ENCODE peak calls at places on chromosomes 16 and 17, in four cellular contexts. O, X, R and C are unnamed samples.

GRCh38 chr17:57810740-57811632 is 38.9 kb downstream of the MRPS23 start:
- DNase-seq in O (no peak), X (peak), R (no peak), C (no peak)

GRCh38 chr17:72432143-72432604 is 311.4 kb downstream of the SOX9 start:
- DNase-seq in O (no peak), X (peak), R (peak), C (no peak)

GRCh38 chr17:2892305-2892971 is 96.2 kb downstream of the RAP1GAP2 start:
- DNase-seq in O (no peak), X (peak), R (peak), C (peak)

GRCh38 chr17:60077672-60078519 is 825 bp downstream of the HEATR6 start:
- DNase-seq in O (no peak), X (no peak), R (peak), C (no peak)

GRCh38 chr16:1057252-1057932 is 15.2 kb upstream of the SSTR5 start:
- DNase-seq in O (no peak), X (no peak), R (no peak), C (peak)

GRCh38 chr17:7046127-7046724 is 2.3 kb upstream of the SLC16A11 start:
- DNase-seq in O (no peak), X (no peak), R (peak), C (peak)

GRCh38 chr17:28983286-28984240 is 22.3 kb downstream of the SEZ6 start:
- DNase-seq in O (no peak), X (peak), R (no peak), C (peak)

GRCh38 chr17:7767425-7768021 is 50.0 kb downstream of the DNAH2 start:
- DNase-seq in O (no peak), X (peak), R (peak), C (peak)

GRCh38 chr17:74393323-74393942 is 26.1 kb downstream of the GPR142 start:
- DNase-seq in O (no peak), X (no peak), R (no peak), C (no peak)

GRCh38 chr17:71926746-71927398 is 193.9 kb upstream of the SOX9 start:
- DNase-seq in O (no peak), X (no peak), R (no peak), C (no peak)

GRCh38 chr17:65449495-65449894 is 112.0 kb downstream of the AXIN2 start:
- DNase-seq in O (no peak), X (no peak), R (no peak), C (no peak)

GRCh38 chr16:71311553-71312158 is 22.5 kb upstream of the CMTR2 start:
- DNase-seq in O (peak), X (peak), R (peak), C (peak)

GRCh38 chr17:28547623-28548416 is 4.6 kb downstream of the UNC119 start:
- DNase-seq in O (peak), X (peak), R (peak), C (peak)

GRCh38 chr17:14428640-14429029 is 127.8 kb downstream of the HS3ST3B1 start:
- DNase-seq in O (no peak), X (no peak), R (no peak), C (no peak)

GRCh38 chr16:30173054-30173453 is 10.3 kb upstream of the CORO1A start:
- DNase-seq in O (no peak), X (no peak), R (no peak), C (no peak)

GRCh38 chr16:48720266-48720665 is 110.3 kb upstream of the N4BP1 start:
- DNase-seq in O (peak), X (peak), R (no peak), C (peak)

GRCh38 chr17:82767041-82767754 is 15.3 kb downstream of the TBCD start:
- DNase-seq in O (no peak), X (peak), R (peak), C (peak)

GRCh38 chr17:15106540-15106939 is 158.6 kb downstream of the PMP22 start:
- DNase-seq in O (no peak), X (peak), R (no peak), C (peak)

GRCh38 chr17:60423865-60424264 is 1.6 kb downstream of the CHCT1 start:
- DNase-seq in O (no peak), X (no peak), R (no peak), C (no peak)

GRCh38 chr16:88703486-88704309 is 2.5 kb downstream of the RNF166 start:
- DNase-seq in O (no peak), X (no peak), R (no peak), C (no peak)

GRCh38 chr17:73360961-73361761 is 49.4 kb upstream of the CDC42EP4 start:
- DNase-seq in O (peak), X (no peak), R (no peak), C (peak)

GRCh38 chr17:3892095-3892998 is 506 bp downstream of the CAMKK1 start:
- DNase-seq in O (peak), X (peak), R (peak), C (peak)

GRCh38 chr16:19389246-19389645 is 28.4 kb upstream of the TMC5 start:
- DNase-seq in O (peak), X (no peak), R (no peak), C (peak)

GRCh38 chr17:19713901-19714361 is 2.5 kb downstream of the SLC47A2 start:
- DNase-seq in O (no peak), X (no peak), R (no peak), C (no peak)

GRCh38 chr17:58337600-58338453 is 9.2 kb upstream of the TSPOAP1 start:
- DNase-seq in O (no peak), X (peak), R (peak), C (peak)

GRCh38 chr16:34803683-34804416 is 1344.4 kb downstream of the TP53TG3F start:
- DNase-seq in O (no peak), X (no peak), R (no peak), C (no peak)

GRCh38 chr17:45639297-45639849 is 144.7 kb upstream of the CRHR1 start:
- DNase-seq in O (no peak), X (no peak), R (no peak), C (no peak)

GRCh38 chr17:73430848-73431247 is 119.0 kb upstream of the CDC42EP4 start:
- DNase-seq in O (no peak), X (no peak), R (peak), C (no peak)

GRCh38 chr17:13594762-13595697 is 6.7 kb downstream of the HS3ST3A1 start:
- DNase-seq in O (peak), X (peak), R (peak), C (peak)

GRCh38 chr17:21418446-21419298 is 42.5 kb downstream of the KCNJ12 start:
- DNase-seq in O (no peak), X (no peak), R (no peak), C (no peak)

GRCh38 chr16:87203060-87203656 is 114.0 kb downstream of the C16orf95 start:
- DNase-seq in O (peak), X (peak), R (peak), C (peak)

GRCh38 chr17:4319221-4319620 is 47.3 kb downstream of the UBE2G1 start:
- DNase-seq in O (no peak), X (no peak), R (no peak), C (no peak)

GRCh38 chr17:68527314-68527713 is 15.1 kb downstream of the PRKAR1A start:
- DNase-seq in O (no peak), X (no peak), R (no peak), C (no peak)

GRCh38 chr17:45332505-45332904 is 15.7 kb upstream of the MAP3K14 start:
- DNase-seq in O (no peak), X (no peak), R (no peak), C (no peak)

DNA sequence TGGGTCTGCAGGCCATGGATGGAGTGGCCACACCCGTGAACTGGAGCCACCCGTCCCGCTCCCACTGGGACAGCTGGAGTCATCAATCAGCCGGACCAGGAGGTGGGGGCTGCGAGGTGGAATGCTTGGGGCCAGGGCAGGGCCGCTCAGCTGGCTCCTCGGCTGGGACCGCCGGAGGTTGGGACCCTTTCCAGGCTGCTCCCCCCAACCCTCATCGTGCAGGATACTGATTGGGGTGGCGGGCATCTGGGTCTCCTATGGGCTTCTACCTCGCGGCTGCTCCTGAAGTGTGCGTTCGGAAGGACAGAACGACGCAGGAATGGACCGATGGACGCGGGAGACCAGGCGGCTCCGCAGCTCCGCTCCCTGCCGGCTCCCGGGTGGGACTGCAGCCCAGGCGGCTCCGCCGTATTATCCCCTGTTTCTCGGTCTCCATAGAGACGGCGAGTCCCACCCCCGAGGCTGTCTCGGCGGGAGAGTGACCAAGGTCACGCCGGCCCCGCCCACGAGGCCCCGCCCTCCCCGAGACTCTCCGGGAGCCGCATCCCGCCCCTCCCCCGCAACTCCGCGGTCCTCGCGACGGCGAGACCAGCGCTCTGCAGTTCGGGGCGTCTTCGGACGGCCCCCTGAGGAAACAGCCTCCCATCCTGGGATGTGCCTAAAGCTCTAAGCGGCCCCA is at the start of gene TPPP3:
- DNase-seq in O (peak), X (peak), R (peak), C (peak)
- H3K18ac ChIP-seq in O (peak), X (peak), R (peak), C (no peak)

GRCh38 chr16:10039220-10040096 is 142.8 kb downstream of the GRIN2A start:
- DNase-seq in O (peak), X (no peak), R (peak), C (peak)
- H4K8ac ChIP-seq in O (no peak), X (no peak), R (peak), C (no peak)

GRCh38 chr17:40317880-40318834 is 9.2 kb downstream of the RARA start:
- DNase-seq in O (peak), X (peak), R (peak), C (peak)
- H3K18ac ChIP-seq in O (peak), X (peak), R (peak), C (peak)

GRCh38 chr17:37847811-37848331 is 76.3 kb upstream of the TBC1D3K start:
- DNase-seq in O (no peak), X (no peak), R (peak), C (no peak)
- H4K8ac ChIP-seq in O (no peak), X (no peak), R (no peak), C (no peak)

GRCh38 chr16:81499576-81500380 is 55.2 kb downstream of the CMIP start:
- DNase-seq in O (no peak), X (no peak), R (no peak), C (no peak)
- H3K18ac ChIP-seq in O (peak), X (peak), R (peak), C (no peak)

DNA sequence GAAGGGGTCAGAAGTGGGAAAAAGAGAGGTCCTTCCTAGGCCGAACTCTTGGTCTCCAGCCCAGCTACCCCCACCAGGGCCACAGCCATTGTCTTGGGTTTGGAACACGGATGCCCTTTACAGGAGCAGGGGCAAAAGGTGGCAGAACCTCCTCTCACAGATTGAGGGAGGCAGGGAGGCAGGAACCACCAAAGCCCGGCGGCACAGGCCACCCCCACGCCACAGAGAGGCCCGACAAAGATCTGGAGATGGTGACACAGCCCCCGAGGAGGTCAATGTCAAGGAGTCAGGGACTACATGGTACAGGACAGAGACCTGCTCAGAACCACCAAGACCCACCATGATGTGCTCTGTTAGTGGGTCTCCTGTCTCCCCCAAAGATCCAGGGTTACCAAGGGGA is 44.4 kb upstream of the DLX4 start:
- DNase-seq in O (no peak), X (no peak), R (no peak), C (no peak)
- H4K8ac ChIP-seq in O (no peak), X (no peak), R (no peak), C (no peak)

GRCh38 chr17:39627717-39628516 is 1.2 kb downstream of the PPP1R1B start:
- DNase-seq in O (no peak), X (no peak), R (no peak), C (no peak)
- H3K18ac ChIP-seq in O (peak), X (no peak), R (no peak), C (peak)

DNA sequence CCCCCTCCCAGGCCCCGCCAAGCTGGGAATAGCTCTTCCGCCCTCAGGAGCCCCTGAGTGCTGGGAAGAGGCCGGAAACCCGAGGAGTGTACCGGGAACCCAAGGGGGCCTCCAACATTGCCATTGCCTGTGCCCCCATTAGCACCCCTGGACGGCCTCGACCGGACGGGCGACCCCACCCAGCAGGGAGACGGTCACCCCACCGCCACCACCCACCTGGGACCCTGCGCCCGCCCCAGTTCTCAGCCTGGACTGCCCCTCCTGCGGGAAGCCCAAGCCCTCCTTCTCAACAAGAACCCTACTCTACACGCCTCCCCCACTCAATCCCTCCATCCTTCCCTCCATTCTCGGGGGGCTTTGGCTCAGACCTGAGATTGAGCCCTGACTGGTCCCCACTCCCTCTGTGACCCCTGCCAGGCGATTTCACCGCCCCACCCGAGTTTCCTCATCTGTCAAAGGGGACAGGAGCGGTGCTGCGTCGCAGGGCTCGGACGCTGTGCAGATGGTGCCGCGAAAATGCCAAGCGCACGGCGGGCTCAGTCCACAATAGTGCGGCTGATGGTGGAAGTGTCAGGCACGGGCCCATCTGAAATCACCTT is 1.8 kb downstream of the CARHSP1 start:
- DNase-seq in O (no peak), X (no peak), R (peak), C (no peak)
- H4K8ac ChIP-seq in O (no peak), X (peak), R (peak), C (no peak)

DNA sequence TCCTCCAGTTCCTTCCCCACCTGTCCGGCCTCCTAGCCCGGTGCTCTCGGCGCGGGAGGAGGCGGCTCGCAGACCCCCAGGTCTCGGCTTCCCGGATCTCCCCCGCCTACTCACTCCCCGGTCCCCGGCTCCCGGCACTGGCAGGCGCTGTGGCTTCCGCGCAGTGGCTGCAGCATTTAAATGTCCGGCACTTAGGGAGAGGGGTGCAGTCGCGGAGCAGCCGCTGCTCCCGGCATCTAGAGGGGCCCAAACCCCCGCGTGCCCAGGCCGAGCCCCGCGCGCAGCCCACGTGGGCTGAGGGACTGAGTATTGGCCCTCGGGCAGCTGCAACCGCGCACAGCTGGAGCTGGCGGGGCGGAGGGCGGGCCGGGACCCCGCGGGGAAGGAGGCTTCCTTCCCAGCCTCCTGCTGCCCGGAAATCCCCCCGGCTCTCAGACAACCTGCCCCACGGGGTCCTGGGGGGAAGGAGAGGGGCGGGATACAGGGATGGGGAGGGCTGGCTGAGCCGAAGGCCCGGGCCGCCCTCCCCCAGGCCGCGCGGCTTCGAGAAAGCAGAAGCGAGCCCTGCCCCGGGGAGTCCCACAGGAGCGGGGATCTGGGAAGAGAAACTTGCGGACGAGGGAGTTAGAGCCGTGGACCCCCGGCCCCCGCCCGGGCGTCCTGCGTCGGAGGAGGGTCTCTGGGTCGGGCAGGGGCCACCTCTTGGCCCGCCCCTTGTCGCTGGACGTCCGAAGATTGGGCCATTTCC is 429 bp upstream of the MMP25 start:
- DNase-seq in O (no peak), X (no peak), R (no peak), C (peak)
- H3K18ac ChIP-seq in O (peak), X (no peak), R (no peak), C (peak)

DNA sequence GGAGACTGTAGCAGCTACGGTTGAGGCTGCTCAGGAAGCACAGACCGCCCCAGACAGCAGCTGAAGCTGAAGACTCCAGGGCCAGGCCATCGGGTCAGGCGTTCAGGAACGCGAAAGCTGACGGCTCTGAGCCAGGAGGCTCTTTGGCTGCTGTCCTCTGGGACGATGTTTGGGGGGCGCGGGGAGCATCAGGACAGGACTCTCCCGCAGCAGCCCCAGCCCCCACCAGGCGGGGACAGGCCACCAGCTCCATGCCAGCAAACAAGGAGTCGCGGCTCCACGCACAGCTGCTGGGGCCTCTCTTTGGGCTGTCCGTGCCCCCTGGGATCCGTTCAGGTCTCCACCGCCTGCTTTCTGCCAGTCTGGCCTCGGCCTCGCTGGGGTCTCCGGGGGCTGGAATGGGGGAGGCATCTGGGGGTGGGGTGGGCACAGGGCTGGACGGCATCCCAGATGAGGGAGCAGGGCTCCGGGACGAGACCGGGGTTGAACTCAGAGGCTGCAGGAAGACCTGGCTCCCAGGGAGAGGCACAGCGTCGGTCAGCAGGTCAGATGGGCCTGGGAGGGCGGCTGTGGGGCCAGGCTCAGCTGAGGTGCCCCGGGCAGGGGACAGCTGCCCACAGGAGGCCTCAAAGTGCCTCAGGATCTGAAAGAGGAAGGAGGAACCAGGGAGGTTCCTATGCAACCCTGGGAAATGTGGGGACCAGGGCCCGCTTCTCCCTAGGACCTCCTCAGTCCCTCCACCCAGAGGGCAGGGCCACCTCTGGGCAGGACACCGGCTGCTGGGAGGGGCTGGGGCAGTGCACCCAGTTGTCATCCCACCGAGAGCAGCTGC is 6.3 kb upstream of the CEP131 start:
- DNase-seq in O (no peak), X (no peak), R (no peak), C (no peak)
- H4K8ac ChIP-seq in O (no peak), X (no peak), R (no peak), C (no peak)